ENCODE peak calls at places on chromosome 16, in nine cellular contexts. One of them, this sample, is unnamed.

GRCh38 chr16:745739-746138 is 4.9 kb upstream of the CIAO3 start:
- DNase-seq in astrocyte of the spinal cord: no peak
- DNase-seq in neural crest cell: no peak
- DNase-seq in PC-9: no peak
- DNase-seq in thoracic aorta: no peak
- DNase-seq in Peyer's patch: no peak
- DNase-seq in MM.1S: peak; percentile 48
- DNase-seq in lower leg skin: no peak
- DNase-seq in cardiac muscle cell: peak; percentile 65
- DNase-seq in this sample: peak; percentile 75

GRCh38 chr16:70396209-70396904 is 42.5 kb downstream of the ST3GAL2 start:
- DNase-seq in astrocyte of the spinal cord: no peak
- DNase-seq in Peyer's patch: peak; percentile 66
- DNase-seq in lower leg skin: no peak
- DNase-seq in PC-9: no peak
- DNase-seq in MM.1S: peak; percentile 19
- DNase-seq in cardiac muscle cell: peak; percentile 61
- DNase-seq in neural crest cell: no peak
- DNase-seq in thoracic aorta: no peak
- DNase-seq in this sample: no peak

GRCh38 chr16:23365602-23366240 is 63.6 kb downstream of the SCNN1B start:
- DNase-seq in lower leg skin: no peak
- DNase-seq in Peyer's patch: peak; percentile 11
- DNase-seq in MM.1S: peak; percentile 92
- DNase-seq in thoracic aorta: no peak
- DNase-seq in PC-9: peak; percentile 49
- DNase-seq in cardiac muscle cell: no peak
- DNase-seq in neural crest cell: no peak
- DNase-seq in astrocyte of the spinal cord: no peak
- DNase-seq in this sample: no peak

GRCh38 chr16:3645108-3645503 is 9.4 kb upstream of the DNASE1 start:
- DNase-seq in PC-9: no peak
- DNase-seq in thoracic aorta: no peak
- DNase-seq in neural crest cell: no peak
- DNase-seq in MM.1S: no peak
- DNase-seq in cardiac muscle cell: no peak
- DNase-seq in lower leg skin: peak; percentile 54
- DNase-seq in astrocyte of the spinal cord: no peak
- DNase-seq in Peyer's patch: no peak
- DNase-seq in this sample: no peak

GRCh38 chr16:57534337-57534880 is 2.0 kb downstream of the CCDC102A start:
- DNase-seq in cardiac muscle cell: no peak
- DNase-seq in thoracic aorta: no peak
- DNase-seq in neural crest cell: no peak
- DNase-seq in PC-9: no peak
- DNase-seq in Peyer's patch: no peak
- DNase-seq in lower leg skin: no peak
- DNase-seq in astrocyte of the spinal cord: no peak
- DNase-seq in MM.1S: no peak
- DNase-seq in this sample: no peak

GRCh38 chr16:83912152-83912948 is 13.4 kb downstream of the MLYCD start:
- DNase-seq in thoracic aorta: no peak
- DNase-seq in Peyer's patch: no peak
- DNase-seq in lower leg skin: no peak
- DNase-seq in PC-9: no peak
- DNase-seq in cardiac muscle cell: no peak
- DNase-seq in neural crest cell: no peak
- DNase-seq in astrocyte of the spinal cord: no peak
- DNase-seq in MM.1S: no peak
- DNase-seq in this sample: no peak

GRCh38 chr16:284204-285120 is 1.5 kb downstream of the PDIA2 start:
- DNase-seq in PC-9: no peak
- DNase-seq in lower leg skin: no peak
- DNase-seq in Peyer's patch: no peak
- DNase-seq in cardiac muscle cell: no peak
- DNase-seq in neural crest cell: no peak
- DNase-seq in MM.1S: no peak
- DNase-seq in astrocyte of the spinal cord: no peak
- DNase-seq in thoracic aorta: no peak
- DNase-seq in this sample: no peak

GRCh38 chr16:28067604-28068382 is 4.3 kb upstream of the GSG1L start:
- DNase-seq in cardiac muscle cell: no peak
- DNase-seq in lower leg skin: no peak
- DNase-seq in Peyer's patch: no peak
- DNase-seq in MM.1S: no peak
- DNase-seq in neural crest cell: no peak
- DNase-seq in PC-9: no peak
- DNase-seq in thoracic aorta: no peak
- DNase-seq in astrocyte of the spinal cord: peak; percentile 75
- DNase-seq in this sample: no peak

GRCh38 chr16:1871974-1872635 is at the start of gene MEIOB:
- DNase-seq in cardiac muscle cell: peak; percentile 59
- DNase-seq in Peyer's patch: peak; percentile 59
- DNase-seq in MM.1S: no peak
- DNase-seq in lower leg skin: peak; percentile 82
- DNase-seq in thoracic aorta: no peak
- DNase-seq in neural crest cell: peak; percentile 26
- DNase-seq in PC-9: peak; percentile 49
- DNase-seq in astrocyte of the spinal cord: peak; percentile 6
- DNase-seq in this sample: peak; percentile 38

GRCh38 chr16:20383106-20384029 is 21.2 kb downstream of the PDILT start:
- DNase-seq in PC-9: peak; percentile 58
- DNase-seq in cardiac muscle cell: peak; percentile 81
- DNase-seq in neural crest cell: peak; percentile 82
- DNase-seq in thoracic aorta: peak; percentile 8
- DNase-seq in astrocyte of the spinal cord: peak; percentile 57
- DNase-seq in MM.1S: peak; percentile 59
- DNase-seq in lower leg skin: no peak
- DNase-seq in Peyer's patch: no peak
- DNase-seq in this sample: peak; percentile 61

GRCh38 chr16:69522041-69522578 is 43.7 kb upstream of the NFAT5 start:
- DNase-seq in thoracic aorta: no peak
- DNase-seq in MM.1S: no peak
- DNase-seq in Peyer's patch: no peak
- DNase-seq in cardiac muscle cell: no peak
- DNase-seq in PC-9: no peak
- DNase-seq in neural crest cell: no peak
- DNase-seq in lower leg skin: no peak
- DNase-seq in astrocyte of the spinal cord: no peak
- DNase-seq in this sample: no peak

GRCh38 chr16:87358250-87358649 is 25.3 kb downstream of the FBXO31 start:
- DNase-seq in neural crest cell: no peak
- DNase-seq in lower leg skin: no peak
- DNase-seq in astrocyte of the spinal cord: no peak
- DNase-seq in Peyer's patch: no peak
- DNase-seq in thoracic aorta: no peak
- DNase-seq in cardiac muscle cell: no peak
- DNase-seq in PC-9: no peak
- DNase-seq in MM.1S: no peak
- DNase-seq in this sample: no peak

GRCh38 chr16:79757968-79758367 is 157.4 kb upstream of the MAF start:
- DNase-seq in thoracic aorta: no peak
- DNase-seq in Peyer's patch: no peak
- DNase-seq in lower leg skin: no peak
- DNase-seq in astrocyte of the spinal cord: no peak
- DNase-seq in MM.1S: no peak
- DNase-seq in cardiac muscle cell: no peak
- DNase-seq in neural crest cell: no peak
- DNase-seq in PC-9: no peak
- DNase-seq in this sample: no peak

GRCh38 chr16:9090960-9091866 is at the start of gene HAPSTR1:
- DNase-seq in Peyer's patch: peak; percentile 99
- DNase-seq in lower leg skin: peak; percentile 100
- DNase-seq in astrocyte of the spinal cord: peak; percentile 100
- DNase-seq in cardiac muscle cell: peak; percentile 100
- DNase-seq in PC-9: peak; percentile 99
- DNase-seq in MM.1S: peak; percentile 100
- DNase-seq in neural crest cell: peak; percentile 99
- DNase-seq in thoracic aorta: peak; percentile 100
- DNase-seq in this sample: peak; percentile 98

GRCh38 chr16:9091867-9092281 is 430 bp downstream of the HAPSTR1 start:
- DNase-seq in cardiac muscle cell: peak; percentile 22
- DNase-seq in astrocyte of the spinal cord: peak; percentile 30
- DNase-seq in lower leg skin: peak; percentile 91
- DNase-seq in Peyer's patch: peak; percentile 75
- DNase-seq in neural crest cell: peak; percentile 6
- DNase-seq in PC-9: peak; percentile 31
- DNase-seq in MM.1S: peak; percentile 25
- DNase-seq in thoracic aorta: no peak
- DNase-seq in this sample: peak; percentile 58

GRCh38 chr16:9094008-9094846 is 2.8 kb downstream of the HAPSTR1 start:
- DNase-seq in neural crest cell: no peak
- DNase-seq in PC-9: no peak
- DNase-seq in Peyer's patch: no peak
- DNase-seq in MM.1S: peak; percentile 44
- DNase-seq in cardiac muscle cell: no peak
- DNase-seq in astrocyte of the spinal cord: no peak
- DNase-seq in thoracic aorta: no peak
- DNase-seq in lower leg skin: no peak
- DNase-seq in this sample: no peak

GRCh38 chr16:9092963-9093477 is 1.6 kb downstream of the HAPSTR1 start:
- DNase-seq in PC-9: peak; percentile 39
- DNase-seq in cardiac muscle cell: peak; percentile 63
- DNase-seq in thoracic aorta: no peak
- DNase-seq in neural crest cell: peak; percentile 16
- DNase-seq in lower leg skin: peak; percentile 88
- DNase-seq in MM.1S: peak; percentile 48
- DNase-seq in Peyer's patch: peak; percentile 63
- DNase-seq in astrocyte of the spinal cord: no peak
- DNase-seq in this sample: no peak

DNA sequence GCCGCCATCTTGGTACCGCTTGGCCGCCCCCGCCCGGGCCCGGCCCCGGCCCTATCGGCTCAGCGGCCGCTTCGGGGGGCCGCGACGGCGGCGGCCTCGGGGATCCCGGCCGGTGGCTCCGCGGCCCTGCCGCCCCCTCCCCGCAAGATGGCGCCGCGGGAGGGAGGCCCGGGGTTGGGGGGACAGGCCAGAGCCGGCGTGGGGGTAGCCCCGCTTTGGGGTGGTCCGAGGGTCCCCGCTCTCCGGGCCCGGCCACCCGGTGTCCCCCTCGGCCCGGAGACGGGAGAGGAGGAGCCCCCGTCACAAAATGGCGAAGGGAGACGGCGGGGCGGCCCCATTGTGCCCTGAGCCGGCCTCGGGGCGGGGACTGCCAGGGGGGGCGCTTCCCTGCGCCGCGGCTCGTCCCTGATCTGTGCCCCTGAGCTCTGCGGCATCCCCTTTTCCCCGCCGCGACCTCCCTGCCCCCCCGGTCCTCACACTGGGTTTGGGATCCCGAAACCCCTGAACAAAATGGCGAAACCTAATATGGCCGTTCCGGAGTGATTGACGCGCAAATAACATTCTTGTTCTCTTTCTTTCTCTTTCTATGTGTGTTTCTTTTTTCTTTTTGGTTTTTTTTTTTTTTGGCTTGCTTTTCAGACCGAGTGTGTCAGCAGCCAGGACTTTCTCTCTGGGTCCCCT is 978 bp downstream of the HAPSTR1 start:
- DNase-seq in thoracic aorta: no peak
- DNase-seq in MM.1S: peak; percentile 31
- DNase-seq in astrocyte of the spinal cord: no peak
- DNase-seq in cardiac muscle cell: peak; percentile 57
- DNase-seq in neural crest cell: peak; percentile 19
- DNase-seq in PC-9: peak; percentile 48
- DNase-seq in lower leg skin: peak; percentile 91
- DNase-seq in Peyer's patch: peak; percentile 75
- DNase-seq in this sample: peak; percentile 56
- TF ChIP-seq CTCF in thoracic aorta: no peak
- TF ChIP-seq CTCF in MM.1S: peak; percentile 12
- TF ChIP-seq CTCF in astrocyte of the spinal cord: no peak
- TF ChIP-seq CTCF in cardiac muscle cell: peak; percentile 5
- TF ChIP-seq CTCF in neural crest cell: no peak
- TF ChIP-seq CTCF in PC-9: no peak
- TF ChIP-seq CTCF in lower leg skin: no peak
- TF ChIP-seq CTCF in Peyer's patch: no peak
- TF ChIP-seq CTCF in this sample: no peak

DNA sequence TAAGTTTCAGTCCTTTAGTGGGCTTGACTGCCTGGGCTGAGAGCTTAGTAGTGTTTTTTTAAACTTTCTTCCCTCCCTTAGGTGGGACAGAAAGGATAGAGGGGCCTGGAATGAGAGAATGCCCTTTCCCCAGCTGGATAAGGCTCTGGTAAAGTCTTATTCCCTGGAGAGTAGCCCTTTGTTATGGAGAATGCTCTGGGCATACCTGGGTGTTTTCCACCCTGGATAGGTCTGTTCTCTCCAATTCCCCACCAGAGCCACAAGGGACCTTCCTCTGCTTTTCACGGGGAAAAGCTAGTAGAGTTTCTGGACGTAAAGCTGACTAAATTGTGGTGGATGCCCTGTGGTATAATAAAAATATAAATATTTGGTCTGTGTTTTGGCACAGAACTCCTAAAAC is 164.1 kb downstream of the HS3ST4 start:
- DNase-seq in cardiac muscle cell: no peak
- DNase-seq in astrocyte of the spinal cord: no peak
- DNase-seq in thoracic aorta: no peak
- DNase-seq in lower leg skin: no peak
- DNase-seq in MM.1S: no peak
- DNase-seq in Peyer's patch: no peak
- DNase-seq in neural crest cell: no peak
- DNase-seq in PC-9: no peak
- DNase-seq in this sample: no peak
- TF ChIP-seq CTCF in cardiac muscle cell: no peak
- TF ChIP-seq CTCF in astrocyte of the spinal cord: no peak
- TF ChIP-seq CTCF in thoracic aorta: no peak
- TF ChIP-seq CTCF in lower leg skin: no peak
- TF ChIP-seq CTCF in MM.1S: no peak
- TF ChIP-seq CTCF in Peyer's patch: no peak
- TF ChIP-seq CTCF in neural crest cell: no peak
- TF ChIP-seq CTCF in PC-9: no peak
- TF ChIP-seq CTCF in this sample: no peak

DNA sequence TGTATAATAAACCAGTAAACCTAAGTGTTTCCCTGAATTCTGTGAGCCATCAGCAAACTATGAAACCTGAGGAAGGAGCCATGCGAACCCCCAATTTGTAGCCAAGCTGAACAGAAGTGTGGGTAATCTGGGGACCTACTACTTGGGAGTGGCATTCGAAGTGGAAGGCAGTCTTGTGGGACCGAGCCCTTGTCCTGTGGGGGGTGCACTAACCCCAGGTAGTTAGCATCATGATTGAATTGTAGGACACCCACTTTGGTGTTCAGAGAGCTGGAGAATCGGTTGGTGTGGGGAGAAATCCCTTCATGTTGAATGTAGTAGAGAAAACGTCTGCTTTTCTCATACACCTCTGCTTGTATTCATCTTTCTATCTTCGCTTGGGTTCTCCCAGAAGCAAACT is 79.7 kb upstream of the CPHXL start:
- DNase-seq in astrocyte of the spinal cord: no peak
- DNase-seq in PC-9: no peak
- DNase-seq in MM.1S: no peak
- DNase-seq in thoracic aorta: no peak
- DNase-seq in neural crest cell: no peak
- DNase-seq in cardiac muscle cell: no peak
- DNase-seq in lower leg skin: no peak
- DNase-seq in Peyer's patch: no peak
- DNase-seq in this sample: no peak
- TF ChIP-seq CTCF in astrocyte of the spinal cord: no peak
- TF ChIP-seq CTCF in PC-9: no peak
- TF ChIP-seq CTCF in MM.1S: no peak
- TF ChIP-seq CTCF in thoracic aorta: no peak
- TF ChIP-seq CTCF in neural crest cell: no peak
- TF ChIP-seq CTCF in cardiac muscle cell: no peak
- TF ChIP-seq CTCF in lower leg skin: no peak
- TF ChIP-seq CTCF in Peyer's patch: no peak
- TF ChIP-seq CTCF in this sample: no peak

GRCh38 chr16:59252317-59252716 is 518.2 kb upstream of the GOT2 start:
- DNase-seq in astrocyte of the spinal cord: no peak
- DNase-seq in lower leg skin: no peak
- DNase-seq in Peyer's patch: no peak
- DNase-seq in neural crest cell: no peak
- DNase-seq in PC-9: no peak
- DNase-seq in MM.1S: no peak
- DNase-seq in cardiac muscle cell: peak; percentile 25
- DNase-seq in thoracic aorta: no peak
- DNase-seq in this sample: no peak
- TF ChIP-seq CTCF in astrocyte of the spinal cord: no peak
- TF ChIP-seq CTCF in lower leg skin: no peak
- TF ChIP-seq CTCF in Peyer's patch: no peak
- TF ChIP-seq CTCF in neural crest cell: no peak
- TF ChIP-seq CTCF in PC-9: no peak
- TF ChIP-seq CTCF in MM.1S: no peak
- TF ChIP-seq CTCF in cardiac muscle cell: no peak
- TF ChIP-seq CTCF in thoracic aorta: no peak
- TF ChIP-seq CTCF in this sample: no peak